ENCODE peak calls at places on chromosomes 11 and 22, in ten cellular contexts. T is A549; Z is prostate gland; J is dorsolateral prefrontal cortex; S is spleen; D is A673; Y is AG04450; O is CD8-positive, alpha-beta memory T cell; Q is colonic mucosa; H is neural progenitor cell. F is an unnamed sample.

GRCh38 chr22:21567456-21568206 is at the start of gene UBE2L3:
- DNase-seq in T (peak), O (peak), Z (peak), D (peak), Q (peak), Y (peak), J (peak), H (peak), S (peak), F (peak)

GRCh38 chr11:1335811-1336761 is 26.7 kb upstream of the TOLLIP start:
- DNase-seq in O (peak), J (peak), S (peak), Q (peak), D (peak), Y (peak), Z (peak), T (peak), H (peak), F (peak)

GRCh38 chr11:24496728-24497396 is at the start of gene LUZP2:
- DNase-seq in Z (peak), D (peak), H (peak), Q (peak), J (peak), S (peak), O (no peak), T (no peak), Y (no peak), F (peak)

GRCh38 chr11:79054636-79055035 is 386.2 kb downstream of the TENM4 start:
- DNase-seq in O (no peak), Z (no peak), H (no peak), T (no peak), D (no peak), Y (peak), J (no peak), S (no peak), Q (no peak), F (no peak)

GRCh38 chr22:33271390-33272161 is 213.4 kb upstream of the SYN3 start:
- DNase-seq in H (peak), Y (no peak), T (no peak), Z (peak), J (peak), O (no peak), Q (peak), D (no peak), S (no peak), F (no peak)

GRCh38 chr11:118785362-118785761 is 5.6 kb downstream of the DDX6 start:
- DNase-seq in D (peak), Y (no peak), O (no peak), H (no peak), S (no peak), T (no peak), J (no peak), Q (no peak), Z (no peak), F (no peak)

GRCh38 chr22:42434283-42434682 is 2.1 kb upstream of the NFAM1 start:
- DNase-seq in T (no peak), S (no peak), D (peak), Y (no peak), O (no peak), Z (no peak), J (no peak), H (no peak), Q (no peak), F (no peak)

GRCh38 chr11:105975128-105975527 is 46.9 kb downstream of the MSANTD4 start:
- DNase-seq in O (no peak), H (no peak), Z (no peak), Q (no peak), J (no peak), Y (no peak), D (no peak), T (no peak), S (no peak), F (no peak)

GRCh38 chr11:16194566-16194965 is 161.8 kb downstream of the SOX6 start:
- DNase-seq in Z (no peak), J (no peak), H (peak), Y (no peak), O (no peak), S (no peak), T (no peak), Q (no peak), D (no peak), F (no peak)

GRCh38 chr11:62108971-62109391 is 14.8 kb upstream of the INCENP start:
- DNase-seq in Y (no peak), S (no peak), O (no peak), Q (no peak), D (no peak), J (no peak), T (no peak), H (no peak), Z (no peak), F (no peak)

GRCh38 chr11:128714881-128715280 is 21.0 kb downstream of the FLI1 start:
- DNase-seq in Y (peak), H (no peak), T (no peak), O (no peak), Z (no peak), S (no peak), Q (no peak), D (no peak), J (no peak), F (peak)

GRCh38 chr11:28133146-28133545 is 25.0 kb downstream of the METTL15 start:
- DNase-seq in Y (no peak), S (no peak), Z (no peak), T (no peak), H (no peak), D (no peak), Q (no peak), J (no peak), O (no peak), F (no peak)

GRCh38 chr11:123493393-123494063 is 63.5 kb downstream of the GRAMD1B start:
- DNase-seq in S (no peak), H (peak), Y (no peak), T (no peak), Z (no peak), O (no peak), D (no peak), Q (no peak), J (no peak), F (no peak)

GRCh38 chr11:68946416-68947090 is 34.2 kb downstream of the MRGPRD start:
- DNase-seq in Q (no peak), H (no peak), O (no peak), T (peak), J (no peak), Y (peak), D (no peak), Z (no peak), S (peak), F (peak)

GRCh38 chr11:87097582-87097981 is 59.8 kb downstream of the TMEM135 start:
- DNase-seq in T (peak), S (no peak), Y (peak), Q (peak), J (no peak), D (peak), H (peak), O (peak), Z (no peak), F (no peak)

GRCh38 chr11:44816761-44817160 is 90.0 kb downstream of the TSPAN18 start:
- DNase-seq in Z (no peak), H (no peak), T (no peak), Y (no peak), S (peak), J (no peak), O (no peak), Q (no peak), D (no peak), F (no peak)

GRCh38 chr22:26428515-26429457 is at the start of gene ASPHD2:
- DNase-seq in J (peak), D (peak), Z (peak), H (peak), Y (peak), O (peak), T (peak), Q (peak), S (peak), F (peak)

GRCh38 chr22:26426924-26427323 is 2.1 kb upstream of the ASPHD2 start:
- DNase-seq in S (no peak), H (no peak), J (no peak), D (no peak), Y (no peak), O (no peak), Q (no peak), T (no peak), Z (no peak), F (no peak)

GRCh38 chr22:26431151-26431995 is 2.3 kb downstream of the ASPHD2 start:
- DNase-seq in J (no peak), O (no peak), S (no peak), Q (no peak), Z (no peak), D (peak), T (no peak), Y (no peak), H (no peak), F (no peak)

GRCh38 chr22:26430600-26430999 is 1.5 kb downstream of the ASPHD2 start:
- DNase-seq in Z (no peak), H (no peak), J (no peak), D (no peak), T (no peak), Q (no peak), S (no peak), Y (no peak), O (no peak), F (no peak)

DNA sequence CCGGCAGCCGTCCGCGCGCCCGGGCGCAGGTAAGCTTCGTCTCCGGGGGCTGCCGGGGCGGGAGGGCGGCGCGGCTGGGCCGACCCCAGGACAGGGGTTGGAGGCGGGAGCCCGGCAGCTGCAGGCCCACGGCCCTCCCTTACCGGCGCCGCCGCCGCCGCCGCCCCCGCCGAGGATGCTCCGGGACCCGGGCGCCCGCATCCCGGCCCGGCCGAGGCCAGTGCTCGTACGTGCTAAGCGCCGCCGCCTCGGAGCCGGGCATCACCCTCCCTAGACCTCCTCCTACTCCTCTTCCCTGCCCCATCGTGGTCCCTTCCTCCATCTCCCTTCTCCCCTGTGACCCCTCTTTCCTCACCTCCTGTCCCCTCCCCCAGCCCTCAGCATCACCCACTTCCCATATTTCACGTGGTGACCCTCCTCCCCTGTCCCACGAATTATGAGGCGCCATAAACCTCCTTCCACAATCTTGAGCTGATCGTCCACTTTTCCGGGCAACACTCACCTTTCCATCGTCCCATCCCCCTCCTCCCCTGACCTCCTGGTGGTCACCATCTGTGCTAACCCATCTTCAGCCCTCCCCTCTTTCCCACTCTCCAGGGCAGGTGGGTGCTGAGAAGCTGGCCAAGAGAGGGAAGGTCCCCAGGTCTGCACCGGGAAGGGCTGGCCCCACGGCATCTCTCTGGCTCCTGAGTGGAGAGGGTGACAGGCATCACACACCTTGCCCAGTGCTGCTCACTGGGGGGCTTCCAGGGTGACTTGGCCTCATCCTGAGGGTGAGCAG is 588 bp downstream of the ASPHD2 start:
- DNase-seq in J (no peak), D (no peak), Z (no peak), Q (no peak), Y (no peak), S (no peak), T (no peak), H (no peak), O (no peak), F (no peak)
- H3K27ac ChIP-seq in J (no peak), D (no peak), Z (no peak), Q (no peak), Y (no peak), S (peak), T (peak), H (no peak), O (no peak), F (no peak)

DNA sequence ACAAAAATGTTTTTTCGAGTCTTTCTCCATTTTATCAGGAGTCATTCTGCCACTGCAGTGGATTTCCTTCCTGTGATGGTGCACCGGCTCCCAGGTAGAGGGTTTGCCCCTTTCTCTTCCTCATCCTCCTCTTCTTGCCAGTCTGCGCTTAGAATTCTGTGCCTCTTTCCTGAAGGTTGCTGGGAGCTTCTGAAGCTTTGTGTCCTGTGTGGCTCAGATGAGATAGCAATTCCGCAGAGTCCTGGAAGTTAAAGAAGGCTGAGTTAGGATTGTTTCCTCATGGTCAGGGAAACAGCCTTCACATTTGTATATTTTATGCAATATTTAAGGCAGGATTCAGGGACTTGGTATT is 260 bp downstream of the BCO2 start:
- DNase-seq in J (no peak), D (no peak), Z (no peak), Q (no peak), O (no peak), Y (no peak), T (no peak), S (no peak), H (no peak), F (no peak)
- H3K27ac ChIP-seq in J (peak), D (no peak), Z (peak), Q (no peak), O (no peak), Y (no peak), T (no peak), S (peak), H (no peak), F (no peak)

GRCh38 chr11:75602916-75603315 is 40.9 kb downstream of the SERPINH1 start:
- DNase-seq in D (peak), T (no peak), O (no peak), H (no peak), J (no peak), Q (no peak), Y (no peak), S (no peak), Z (no peak), F (no peak)
- H3K27ac ChIP-seq in D (no peak), T (no peak), O (no peak), H (no peak), J (no peak), Q (no peak), Y (peak), S (no peak), Z (no peak), F (no peak)

GRCh38 chr11:64181506-64182411 is 4.2 kb upstream of the STIP1 start:
- DNase-seq in Z (peak), H (peak), T (peak), O (no peak), S (peak), J (peak), Q (peak), D (peak), Y (peak), F (peak)
- H3K27ac ChIP-seq in Z (peak), H (no peak), T (peak), O (peak), S (peak), J (peak), Q (peak), D (peak), Y (peak), F (peak)

GRCh38 chr22:37929390-37929789 is 23.3 kb downstream of the MICALL1 start:
- DNase-seq in H (no peak), Q (no peak), Y (no peak), J (no peak), Z (peak), D (no peak), O (no peak), T (no peak), S (no peak), F (no peak)
- H3K27ac ChIP-seq in H (no peak), Q (no peak), Y (no peak), J (no peak), Z (peak), D (no peak), O (no peak), T (no peak), S (no peak), F (no peak)

GRCh38 chr11:73243093-73243485 is 25.0 kb downstream of the P2RY2 start:
- DNase-seq in T (no peak), D (no peak), Y (no peak), S (peak), O (no peak), Z (no peak), H (no peak), J (no peak), Q (no peak), F (peak)
- H3K27ac ChIP-seq in T (peak), D (no peak), Y (no peak), S (peak), O (no peak), Z (no peak), H (no peak), J (no peak), Q (no peak), F (no peak)

GRCh38 chr22:35742342-35743100 is 24.8 kb downstream of the APOL5 start:
- DNase-seq in H (no peak), J (no peak), T (peak), O (no peak), D (no peak), S (no peak), Y (no peak), Z (no peak), Q (no peak), F (no peak)
- H3K27ac ChIP-seq in H (no peak), J (no peak), T (no peak), O (no peak), D (no peak), S (peak), Y (peak), Z (no peak), Q (no peak), F (no peak)

DNA sequence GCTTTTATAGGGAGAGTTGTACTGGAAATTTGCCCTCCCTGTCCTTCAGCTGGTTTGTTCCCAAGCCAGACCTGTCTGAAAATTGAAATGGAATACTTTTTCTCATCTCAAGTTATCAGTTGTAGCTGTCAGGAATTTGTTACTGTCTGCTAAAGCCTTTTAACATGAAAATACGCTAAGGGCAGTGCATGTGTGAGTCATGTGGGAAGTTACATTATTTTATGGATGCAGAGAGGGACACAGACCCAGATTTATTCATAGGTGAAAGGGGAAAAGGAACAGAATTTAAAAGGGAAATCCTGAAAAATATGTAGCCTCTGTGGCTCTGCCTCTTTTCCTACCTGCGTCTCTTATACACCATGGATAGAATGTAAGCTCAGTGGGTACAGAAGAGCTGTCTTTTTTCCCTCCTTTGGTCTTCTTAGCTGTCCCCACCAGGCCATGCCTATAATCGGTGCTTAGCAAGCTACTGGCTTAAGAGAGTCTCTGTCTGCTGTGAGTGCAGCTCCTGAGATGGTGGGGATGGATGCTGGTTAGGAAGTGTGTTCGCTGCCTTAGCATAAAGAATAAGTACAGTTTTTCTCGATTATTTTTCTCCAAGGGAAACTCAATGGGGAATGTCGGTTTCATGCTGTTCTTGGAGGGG is 166.8 kb downstream of the TEAD1 start:
- DNase-seq in J (no peak), H (peak), O (no peak), D (peak), Y (no peak), Z (no peak), S (no peak), Q (no peak), T (no peak), F (no peak)
- H3K27ac ChIP-seq in J (no peak), H (peak), O (no peak), D (no peak), Y (no peak), Z (peak), S (no peak), Q (peak), T (peak), F (no peak)